ENCODE peak calls at places on chromosomes 13 and 19, in nine cellular contexts. O is DMS153; V is omental fat pad; C is activated CD4-positive, alpha-beta T cell treated with anti-CD3 and anti-CD28 coated beads, Interleukin-2, amount 50 U/mL, for 48 hours; N is NCI-H748 treated with DMSO at 0.1 percent for 48 hours; E is HTR-8/SVneo; R is EL; L is T-helper 1 cell; M is GM06990. G is an unnamed sample.

GRCh38 chr19:38658462-38659306 is 11.2 kb downstream of the ACTN4 start:
- DNase-seq in O (peak; percentile 79), V (no peak), C (no peak), N (no peak), E (peak; percentile 85), R (peak; percentile 99), L (no peak), M (no peak), G (no peak)

GRCh38 chr13:63377986-63378385 is 1962.3 kb upstream of the PCDH20 start:
- DNase-seq in O (no peak), V (no peak), C (no peak), N (no peak), E (no peak), R (no peak), L (no peak), M (no peak), G (no peak)

GRCh38 chr19:8004723-8005513 is 523 bp downstream of the ELAVL1 start:
- DNase-seq in O (no peak), V (no peak), C (peak; percentile 44), N (no peak), E (no peak), R (peak; percentile 22), L (no peak), M (no peak), G (no peak)

GRCh38 chr19:23867895-23868294 is 46.8 kb upstream of the ZNF726 start:
- DNase-seq in O (no peak), V (no peak), C (no peak), N (peak; percentile 1), E (no peak), R (peak; percentile 0), L (no peak), M (no peak), G (no peak)

GRCh38 chr19:4343845-4344713 is 717 bp downstream of the MPND start:
- DNase-seq in O (no peak), V (no peak), C (peak; percentile 16), N (no peak), E (no peak), R (no peak), L (no peak), M (no peak), G (no peak)

GRCh38 chr13:30718661-30719520 is 16.5 kb upstream of the ALOX5AP start:
- DNase-seq in O (no peak), V (no peak), C (no peak), N (no peak), E (peak; percentile 46), R (peak; percentile 92), L (no peak), M (no peak), G (no peak)

GRCh38 chr19:31979362-31979761 is 366.0 kb upstream of the ZNF507 start:
- DNase-seq in O (no peak), V (no peak), C (no peak), N (no peak), E (no peak), R (no peak), L (no peak), M (no peak), G (no peak)

GRCh38 chr13:70171151-70171550 is 62.9 kb upstream of the KLHL1 start:
- DNase-seq in O (peak; percentile 42), V (no peak), C (no peak), N (no peak), E (no peak), R (no peak), L (no peak), M (no peak), G (no peak)

GRCh38 chr19:41269055-41269454 is 4.9 kb downstream of the HNRNPUL1 start:
- DNase-seq in O (no peak), V (no peak), C (no peak), N (no peak), E (no peak), R (no peak), L (no peak), M (no peak), G (no peak)

GRCh38 chr19:751501-752341 is 809 bp downstream of the MISP start:
- DNase-seq in O (no peak), V (no peak), C (no peak), N (no peak), E (peak; percentile 86), R (peak; percentile 91), L (no peak), M (no peak), G (no peak)

GRCh38 chr19:58097783-58098681 is at the start of gene ZSCAN18:
- DNase-seq in O (peak; percentile 67), V (peak; percentile 89), C (peak; percentile 93), N (peak; percentile 97), E (peak; percentile 94), R (peak; percentile 86), L (peak; percentile 96), M (peak; percentile 79), G (peak; percentile 24)

GRCh38 chr19:8262431-8262830 is 45.7 kb downstream of the CD320 start:
- DNase-seq in O (no peak), V (no peak), C (no peak), N (no peak), E (no peak), R (no peak), L (no peak), M (no peak), G (no peak)

GRCh38 chr19:48321372-48321621 is 4.1 kb upstream of the EMP3 start:
- DNase-seq in O (peak; percentile 95), V (peak; percentile 96), C (peak; percentile 99), N (peak; percentile 94), E (peak; percentile 86), R (peak; percentile 94), L (peak; percentile 97), M (peak; percentile 95), G (peak; percentile 85)

GRCh38 chr13:52446265-52446664 is 4.2 kb downstream of the VPS36 start:
- DNase-seq in O (no peak), V (no peak), C (no peak), N (no peak), E (no peak), R (no peak), L (no peak), M (no peak), G (no peak)

GRCh38 chr13:38542601-38543000 is 144.3 kb upstream of the FREM2 start:
- DNase-seq in O (no peak), V (no peak), C (no peak), N (no peak), E (no peak), R (peak; percentile 16), L (no peak), M (no peak), G (no peak)

GRCh38 chr13:101258071-101258470 is 158.2 kb downstream of the NALCN start:
- DNase-seq in O (peak; percentile 75), V (no peak), C (peak; percentile 61), N (peak; percentile 81), E (peak; percentile 21), R (peak; percentile 90), L (no peak), M (peak; percentile 59), G (no peak)

GRCh38 chr13:105048685-105049084 is 1486.8 kb downstream of the EFNB2 start:
- DNase-seq in O (no peak), V (no peak), C (no peak), N (no peak), E (no peak), R (no peak), L (no peak), M (peak; percentile 50), G (no peak)

GRCh38 chr13:111066544-111066943 is 48.6 kb upstream of the ARHGEF7 start:
- DNase-seq in O (no peak), V (no peak), C (no peak), N (no peak), E (no peak), R (no peak), L (no peak), M (no peak), G (no peak)

G was measured in SK-N-MC.